ENCODE peak calls at places on chromosomes 13 and 19, in ten cellular contexts. F, V, G, C, X, H, R, B, T and N are unnamed samples.

GRCh38 chr13:29676941-29677452 is 81.5 kb upstream of the SLC7A1 start:
- DNase-seq in X (no peak), T (no peak), V (no peak), F (no peak), H (no peak), C (no peak), B (no peak), G (no peak), R (no peak), N (peak; percentile 95)

GRCh38 chr19:38057954-38058690 is 151.1 kb downstream of the SIPA1L3 start:
- DNase-seq in F (peak; percentile 87), X (no peak), R (no peak), H (peak; percentile 91), C (peak; percentile 59), T (no peak), V (no peak), B (no peak), G (no peak), N (no peak)

GRCh38 chr13:99162962-99163361 is 37.7 kb upstream of the UBAC2 start:
- DNase-seq in V (no peak), H (no peak), X (no peak), R (no peak), C (no peak), G (no peak), T (no peak), F (no peak), B (no peak), N (no peak)

GRCh38 chr19:10260141-10260584 is 8.1 kb downstream of the MRPL4 start:
- DNase-seq in R (peak; percentile 80), F (peak; percentile 93), T (no peak), B (no peak), H (no peak), V (no peak), C (peak; percentile 56), G (no peak), X (no peak), N (peak; percentile 95)

GRCh38 chr19:34503546-34504272 is 22.2 kb downstream of the WTIP start:
- DNase-seq in B (no peak), C (no peak), H (no peak), T (no peak), X (no peak), F (peak; percentile 60), R (no peak), V (no peak), G (no peak), N (no peak)

GRCh38 chr19:38155453-38155852 is 68.6 kb downstream of the DPF1 start:
- DNase-seq in F (no peak), G (no peak), R (no peak), V (no peak), T (no peak), H (no peak), X (peak; percentile 28), B (no peak), C (no peak), N (peak; percentile 56)

GRCh38 chr13:100203696-100204367 is 114.9 kb downstream of the PCCA start:
- DNase-seq in X (peak; percentile 23), F (no peak), R (no peak), G (no peak), H (no peak), B (no peak), C (peak; percentile 36), V (no peak), T (no peak), N (peak; percentile 44)

GRCh38 chr13:102978168-102978567 is 88.0 kb downstream of the SLC10A2 start:
- DNase-seq in R (no peak), C (no peak), B (no peak), F (no peak), T (no peak), G (no peak), V (no peak), H (no peak), X (no peak), N (no peak)

GRCh38 chr19:5692785-5693194 is 2.7 kb downstream of the RPL36 start:
- DNase-seq in X (no peak), H (no peak), C (no peak), V (no peak), F (peak; percentile 54), R (no peak), G (no peak), T (no peak), B (no peak), N (no peak)

GRCh38 chr13:39385621-39386231 is 217.3 kb downstream of the LHFPL6 start:
- DNase-seq in T (no peak), G (no peak), H (peak; percentile 4), R (no peak), X (peak; percentile 35), V (no peak), B (peak; percentile 97), C (no peak), F (no peak), N (no peak)

DNA sequence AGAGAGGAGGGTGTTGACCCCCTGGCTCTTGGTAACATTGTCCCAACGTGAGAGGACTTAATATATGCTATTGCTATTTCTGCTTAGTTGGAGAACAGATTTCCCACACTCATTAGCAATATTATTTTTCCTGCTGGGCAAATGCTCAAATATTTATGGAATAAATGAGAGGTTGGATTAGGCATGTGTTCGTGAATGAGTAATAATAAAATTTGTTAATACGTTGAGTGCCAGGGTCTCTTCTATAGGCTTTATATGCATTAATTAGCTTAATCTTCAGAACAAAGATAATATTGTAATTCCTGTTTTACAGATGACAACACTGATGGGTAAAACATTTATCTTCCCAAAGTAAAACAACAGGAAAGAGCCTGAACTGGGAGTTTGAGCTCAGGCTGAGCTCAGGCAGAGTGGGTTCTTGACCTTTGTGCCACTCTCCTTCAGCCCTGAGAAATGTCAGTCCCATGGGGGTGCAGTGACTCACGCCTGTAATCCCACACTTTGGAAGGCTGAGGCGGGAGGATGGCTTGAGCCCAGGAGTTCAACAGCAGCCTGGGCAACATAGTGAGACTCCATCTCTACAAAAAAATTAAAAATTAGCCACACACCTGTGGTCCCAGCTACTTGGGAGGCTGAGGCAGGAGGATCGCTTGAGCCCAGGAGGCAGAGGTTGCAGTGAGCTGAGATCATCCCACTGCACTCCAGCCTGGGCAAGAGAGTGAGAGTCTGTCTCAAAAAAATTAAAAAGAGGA is 1.2 kb downstream of the ZNF233 start:
- DNase-seq in X (no peak), R (no peak), V (no peak), T (no peak), B (no peak), H (no peak), F (no peak), G (no peak), C (no peak), N (no peak)
- H3K4me3 ChIP-seq in X (no peak overlapping the region), R (no peak overlapping the region), V (peak overlapping the region; percentile 59), T (no peak overlapping the region), B (no peak overlapping the region), H (peak overlapping the region; percentile 61), F (no peak overlapping the region), G (no peak overlapping the region), C (peak overlapping the region; percentile 65), N (no peak overlapping the region)

GRCh38 chr19:29484876-29485275 is 40.9 kb upstream of the VSTM2B start:
- DNase-seq in F (no peak), R (no peak), C (no peak), G (no peak), X (no peak), T (no peak), B (no peak), H (no peak), V (no peak), N (no peak)

GRCh38 chr19:29489182-29489951 is 36.4 kb upstream of the VSTM2B start:
- DNase-seq in V (no peak), H (no peak), T (no peak), G (no peak), X (no peak), F (peak; percentile 31), C (no peak), R (no peak), B (no peak), N (no peak)

GRCh38 chr19:29483944-29484581 is 41.7 kb upstream of the VSTM2B start:
- DNase-seq in X (no peak), B (no peak), F (peak; percentile 44), C (no peak), R (no peak), G (no peak), H (no peak), V (no peak), T (no peak), N (no peak)

GRCh38 chr19:29485293-29485692 is 40.5 kb upstream of the VSTM2B start:
- DNase-seq in T (no peak), B (no peak), F (peak; percentile 36), V (no peak), G (no peak), C (no peak), X (no peak), R (no peak), H (no peak), N (no peak)

DNA sequence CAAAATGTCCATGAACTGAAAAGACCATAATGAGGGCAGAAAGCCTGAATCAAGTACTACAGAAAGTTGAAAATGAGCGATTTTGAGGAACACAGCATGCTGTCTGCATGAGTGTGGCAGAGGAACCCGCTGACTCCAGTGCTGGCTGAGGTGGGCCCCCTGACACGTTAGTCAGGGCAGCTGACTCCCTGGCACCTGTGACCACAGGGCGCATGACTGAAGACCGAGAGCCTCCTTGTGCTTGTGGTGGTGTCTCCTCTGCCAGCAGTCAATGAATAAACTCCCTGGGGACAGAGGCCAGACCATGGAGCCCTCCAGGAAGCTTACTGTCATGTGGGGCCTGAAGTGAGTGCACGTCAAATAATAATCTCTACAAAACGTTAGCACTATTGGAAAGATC is 38.4 kb upstream of the VSTM2B start:
- DNase-seq in T (no peak), C (no peak), G (no peak), V (no peak), H (no peak), X (no peak), R (no peak), B (no peak), F (peak; percentile 36), N (no peak)
- TF ChIP-seq CTCF in T (no peak), C (no peak), G (no peak), V (no peak), H (no peak), X (no peak), R (no peak), B (no peak), F (no peak), N (no peak)

DNA sequence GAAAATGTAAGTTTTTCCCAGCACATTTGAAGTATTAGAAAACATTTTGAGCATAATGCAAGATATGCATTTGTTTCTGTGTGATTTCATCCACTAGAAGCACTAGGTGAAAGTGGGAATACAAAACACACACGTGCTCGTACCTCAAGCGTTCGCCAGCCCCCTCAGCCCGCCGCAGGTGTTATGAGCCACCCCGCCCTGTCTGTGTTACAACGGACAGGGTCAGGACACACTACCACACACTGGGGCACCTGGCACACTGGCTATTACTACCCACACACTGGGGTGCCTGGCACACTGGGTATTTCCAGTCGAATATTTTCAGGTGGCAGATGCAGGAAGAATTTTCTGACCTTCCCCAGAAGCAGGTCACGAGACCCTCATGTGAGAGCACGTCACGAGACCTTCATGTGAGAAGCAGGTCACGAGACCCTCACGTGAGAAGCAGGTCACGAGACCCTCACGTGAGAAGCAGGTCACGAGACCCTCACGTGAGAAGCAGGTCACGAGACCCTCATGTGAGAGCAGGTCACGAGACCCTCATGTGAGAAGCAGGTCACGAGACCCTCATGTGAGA is 63.4 kb upstream of the ARHGEF7 start:
- DNase-seq in V (no peak), G (no peak), T (no peak), H (peak; percentile 18), F (no peak), R (no peak), B (no peak), X (no peak), C (no peak), N (no peak)
- H3K4me3 ChIP-seq in V (no peak overlapping the region), G (no peak overlapping the region), T (no peak overlapping the region), H (peak overlapping the region; percentile 47), F (no peak overlapping the region), R (no peak overlapping the region), B (no peak overlapping the region), X (no peak overlapping the region), C (no peak overlapping the region), N (no peak overlapping the region)

GRCh38 chr19:14383556-14383897 is 2.3 kb downstream of the ADGRE5 start:
- DNase-seq in V (peak; percentile 51), H (no peak), X (no peak), R (no peak), F (no peak), G (no peak), C (peak; percentile 41), B (no peak), T (no peak), N (no peak)
- TF ChIP-seq CTCF in V (no peak), H (no peak), X (no peak), R (no peak), F (no peak), G (no peak), C (no peak), B (no peak), T (peak; percentile 34), N (no peak)